ENCODE peak calls at places on chromosome 1, in ten cellular contexts. T is ovary, J is neural progenitor cell, D is endothelial cell of umbilical vein, Q is left ventricle myocardium inferior, W is fibroblast of the aortic adventitia, M is lower lobe of right lung, R is tibial artery, G is omental fat pad, V is AG04450. I is an unnamed sample.

GRCh38 chr1:19453843-19454242 is 31.5 kb downstream of the CAPZB start:
- DNase-seq in Q (peak; percentile 47), R (no peak), D (no peak), J (no peak), T (no peak), M (no peak), W (no peak), V (no peak), G (no peak), I (no peak)

GRCh38 chr1:246683521-246683920 is 40.7 kb upstream of the SCCPDH start:
- DNase-seq in Q (no peak), R (no peak), J (no peak), W (no peak), V (no peak), T (no peak), M (no peak), G (no peak), D (no peak), I (no peak)

GRCh38 chr1:20413136-20413790 is 72.7 kb downstream of the CAMK2N1 start:
- DNase-seq in Q (no peak), R (no peak), M (no peak), W (no peak), V (no peak), J (no peak), D (no peak), G (no peak), T (no peak), I (no peak)

GRCh38 chr1:234708700-234709395 is 98.9 kb upstream of the IRF2BP2 start:
- DNase-seq in Q (no peak), W (no peak), R (no peak), J (no peak), V (no peak), M (no peak), G (no peak), D (no peak), T (no peak), I (no peak)

GRCh38 chr1:225987491-225988316 is 11.4 kb downstream of the SDE2 start:
- DNase-seq in T (no peak), Q (no peak), J (peak; percentile 35), V (peak; percentile 20), W (peak; percentile 77), M (no peak), D (peak; percentile 58), R (no peak), G (no peak), I (no peak)

GRCh38 chr1:234977891-234978396 is 150.7 kb downstream of the TOMM20 start:
- DNase-seq in W (no peak), R (no peak), G (no peak), V (no peak), J (no peak), M (no peak), D (peak; percentile 35), Q (no peak), T (no peak), I (no peak)

GRCh38 chr1:33641099-33641830 is 168.8 kb downstream of the ZSCAN20 start:
- DNase-seq in R (no peak), G (no peak), W (peak; percentile 43), J (peak; percentile 51), V (no peak), T (no peak), D (no peak), M (no peak), Q (no peak), I (no peak)

GRCh38 chr1:41418868-41419583 is 57.8 kb downstream of the FOXO6 start:
- DNase-seq in Q (peak; percentile 83), M (peak; percentile 77), V (peak; percentile 65), J (peak; percentile 27), G (peak; percentile 34), W (peak; percentile 85), R (peak; percentile 85), D (peak; percentile 67), T (no peak), I (no peak)

GRCh38 chr1:75723989-75724471 is 479 bp upstream of the ACADM start:
- DNase-seq in W (peak; percentile 74), M (peak; percentile 90), Q (peak; percentile 88), D (peak; percentile 77), T (peak; percentile 92), R (peak; percentile 67), V (peak; percentile 32), J (no peak), G (peak; percentile 54), I (peak; percentile 45)

GRCh38 chr1:93666613-93667384 is 14.8 kb downstream of the BCAR3 start:
- DNase-seq in J (no peak), T (no peak), G (no peak), D (peak; percentile 81), R (no peak), W (no peak), Q (no peak), V (no peak), M (no peak), I (no peak)

GRCh38 chr1:177443003-177443402 is 272.2 kb downstream of the BRINP2 start:
- DNase-seq in M (no peak), Q (no peak), V (no peak), T (no peak), R (no peak), W (no peak), G (no peak), J (no peak), D (no peak), I (no peak)

GRCh38 chr1:234589854-234590620 is 19.9 kb downstream of the IRF2BP2 start:
- DNase-seq in M (no peak), D (no peak), V (no peak), J (no peak), Q (no peak), W (peak; percentile 50), R (no peak), G (no peak), T (no peak), I (no peak)

GRCh38 chr1:68438310-68438709 is 11.4 kb downstream of the RPE65 start:
- DNase-seq in W (no peak), M (no peak), T (no peak), V (no peak), J (no peak), Q (no peak), R (no peak), G (no peak), D (no peak), I (no peak)

GRCh38 chr1:211257831-211258225 is 1.3 kb upstream of the RCOR3 start:
- DNase-seq in J (no peak), R (no peak), G (no peak), M (no peak), W (peak; percentile 31), D (no peak), T (no peak), Q (no peak), V (no peak), I (no peak)

GRCh38 chr1:23037081-23037740 is 17.9 kb downstream of the KDM1A start:
- DNase-seq in T (no peak), J (no peak), M (no peak), G (no peak), R (no peak), V (no peak), Q (no peak), D (no peak), W (peak; percentile 25), I (no peak)

GRCh38 chr1:217627431-217627830 is 3.5 kb downstream of the GPATCH2 start:
- DNase-seq in J (no peak), W (no peak), Q (no peak), D (peak; percentile 70), R (no peak), V (no peak), T (no peak), G (no peak), M (no peak), I (no peak)

GRCh38 chr1:98323906-98324358 is 337.6 kb upstream of the SNX7 start:
- DNase-seq in D (peak; percentile 86), V (peak; percentile 84), T (no peak), R (peak; percentile 31), M (no peak), Q (no peak), J (no peak), G (no peak), W (peak; percentile 99), I (no peak)

GRCh38 chr1:147287133-147287865 is 44.8 kb downstream of the CHD1L start:
- DNase-seq in V (no peak), Q (no peak), D (no peak), W (peak; percentile 17), J (no peak), T (no peak), M (no peak), R (no peak), G (no peak), I (no peak)

GRCh38 chr1:29181413-29182225 is at the start of gene SRSF4:
- DNase-seq in M (peak; percentile 100), T (peak; percentile 100), J (peak; percentile 99), V (peak; percentile 97), G (peak; percentile 84), R (peak; percentile 98), D (peak; percentile 99), W (peak; percentile 98), Q (peak; percentile 99), I (peak; percentile 89)
- TF ChIP-seq CTCF in M (peak; percentile 80), T (peak; percentile 92), J (peak; percentile 74), V (peak; percentile 57), G (peak; percentile 11), R (peak; percentile 68), D (peak; percentile 68), W (peak; percentile 31), Q (peak; percentile 72), I (peak; percentile 63)

DNA sequence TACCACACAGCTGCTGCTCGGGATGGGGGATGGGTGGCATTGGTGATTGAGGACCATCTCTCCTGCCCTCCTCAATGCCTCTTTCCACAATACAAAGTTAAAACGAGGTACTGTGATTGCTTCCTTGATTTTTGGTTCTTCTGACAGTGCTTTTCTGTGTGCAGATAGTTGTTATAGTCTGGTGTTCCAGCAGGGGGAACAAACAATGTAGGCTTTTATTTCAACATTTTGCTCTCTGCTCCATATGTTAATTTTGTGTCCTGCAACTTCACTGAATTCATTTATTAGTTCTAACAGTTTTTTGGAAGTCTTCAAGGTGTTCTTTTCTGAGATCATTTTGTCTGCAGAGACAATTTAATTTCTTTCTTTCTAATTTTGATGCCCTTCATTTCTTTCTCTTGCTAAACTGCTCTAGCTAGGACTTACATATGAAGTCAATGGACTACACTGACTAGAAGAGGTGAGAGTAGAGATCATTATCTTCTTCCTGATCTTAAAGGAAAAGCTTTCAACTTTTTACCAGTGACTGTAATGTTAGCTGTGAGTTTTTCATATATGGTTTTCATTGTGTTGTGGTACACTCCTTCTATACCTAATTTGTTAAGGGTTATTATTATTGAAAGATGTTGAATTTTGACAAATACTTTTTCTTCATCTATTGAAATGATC is 45.4 kb downstream of the TNFSF18 start:
- DNase-seq in D (no peak), M (no peak), W (no peak), J (no peak), G (no peak), T (no peak), R (no peak), V (no peak), Q (no peak), I (no peak)
- TF ChIP-seq CTCF in D (no peak), M (no peak), W (peak; percentile 21), J (no peak), G (no peak), T (no peak), R (no peak), V (peak; percentile 21), Q (no peak), I (no peak)

GRCh38 chr1:39160703-39161102 is 43.8 kb upstream of the MACF1 start:
- DNase-seq in R (no peak), T (no peak), W (peak; percentile 37), Q (no peak), D (no peak), G (no peak), M (no peak), V (no peak), J (no peak), I (no peak)
- TF ChIP-seq CTCF in R (no peak), T (no peak), W (peak; percentile 40), Q (peak; percentile 24), D (no peak), G (no peak), M (peak; percentile 8), V (peak; percentile 42), J (no peak), I (no peak)

GRCh38 chr1:15739745-15740144 is 2.6 kb upstream of the TMEM82 start:
- DNase-seq in Q (no peak), D (no peak), J (no peak), G (no peak), T (no peak), V (no peak), M (no peak), W (no peak), R (no peak), I (no peak)
- TF ChIP-seq CTCF in Q (peak; percentile 30), D (peak; percentile 20), J (peak; percentile 27), G (no peak), T (no peak), V (peak; percentile 17), M (peak; percentile 21), W (no peak), R (peak; percentile 16), I (no peak)